ENCODE peak calls at places on chromosome 12, in eight cellular contexts. A is GM13976, Y is NCI-H1417, J is AG10803, T is islet precursor cell, M is Right ventricle myocardium superior, H is Caki2, O is hypothalamus. B is an unnamed sample.

GRCh38 chr12:106327256-106327852 is 24.8 kb downstream of the TCP11L2 start:
- DNase-seq in A (no peak), M (no peak), J (no peak), H (no peak), Y (no peak), O (no peak), T (peak), B (no peak)

GRCh38 chr12:60752589-60752988 is 1156.8 kb downstream of the SLC16A7 start:
- DNase-seq in Y (no peak), A (peak), M (no peak), T (no peak), O (no peak), H (no peak), J (no peak), B (no peak)

GRCh38 chr12:77891531-77892147 is 60.9 kb downstream of the NAV3 start:
- DNase-seq in A (no peak), O (no peak), T (no peak), J (no peak), H (no peak), Y (no peak), M (no peak), B (no peak)

GRCh38 chr12:45989857-45990467 is 412 bp downstream of the SCAF11 start:
- DNase-seq in H (peak), A (peak), T (peak), M (peak), J (peak), Y (peak), O (peak), B (no peak)

GRCh38 chr12:89333564-89334252 is 18.6 kb downstream of the DUSP6 start:
- DNase-seq in M (no peak), J (no peak), A (no peak), T (no peak), H (no peak), Y (no peak), O (no peak), B (no peak)

GRCh38 chr12:26678697-26679660 is 154.0 kb downstream of the ITPR2 start:
- DNase-seq in H (no peak), A (no peak), Y (no peak), T (no peak), J (peak), O (no peak), M (no peak), B (no peak)

GRCh38 chr12:70603044-70603443 is 34.2 kb downstream of the PTPRB start:
- DNase-seq in J (peak), O (no peak), A (no peak), Y (no peak), T (no peak), H (no peak), M (no peak), B (no peak)

GRCh38 chr12:131934535-131934934 is 5.5 kb downstream of the PUS1 start:
- DNase-seq in H (no peak), A (peak), M (peak), Y (no peak), T (no peak), J (no peak), O (no peak), B (no peak)

GRCh38 chr12:6199531-6200265 is 502 bp upstream of the CD9 start:
- DNase-seq in T (peak), O (no peak), Y (no peak), J (peak), H (no peak), A (no peak), M (peak), B (no peak)

GRCh38 chr12:18808221-18808620 is 70.3 kb downstream of the CAPZA3 start:
- DNase-seq in J (no peak), A (no peak), O (no peak), H (no peak), Y (peak), M (no peak), T (no peak), B (no peak)

GRCh38 chr12:62886796-62887195 is 48.2 kb downstream of the PPM1H start:
- DNase-seq in J (no peak), A (no peak), T (no peak), M (no peak), H (no peak), Y (no peak), O (no peak), B (no peak)

GRCh38 chr12:3034067-3034750 is 43.0 kb upstream of the TSPAN9 start:
- DNase-seq in T (peak), M (peak), H (peak), J (peak), Y (peak), O (peak), A (peak), B (no peak)

GRCh38 chr12:99277566-99277965 is 370.0 kb upstream of the GARIN6 start:
- DNase-seq in H (no peak), Y (no peak), J (no peak), M (no peak), O (no peak), T (no peak), A (no peak), B (no peak)

GRCh38 chr12:101475751-101476305 is 692 bp downstream of the SPIC start:
- DNase-seq in H (no peak), J (no peak), Y (peak), M (no peak), T (no peak), O (no peak), A (no peak), B (no peak)

B was measured in activated naive CD8-positive, alpha-beta T cell treated with anti-CD3 and anti-CD28 coated beads, Interleukin-2, amount 50 U/mL, for 16 hours.